ENCODE peak calls at places on chromosomes 16 and 17, in eight cellular contexts. Z is upper lobe of left lung; A is neural crest cell; X is hepatocyte; U is nephron progenitor cell; J is posterior vena cava; L is stimulated activated effector memory CD8-positive, alpha-beta T cell treated with anti-CD3 and anti-CD28 coated beads, Interleukin-12 subunit alpha, Interleukin-12 subunit beta, amount 100 ng/mL, for 72 hours; N is C1 segment of cervical spinal cord. D is an unnamed sample.

GRCh38 chr16:81251871-81252270 is 13.4 kb downstream of the BCO1 start:
- DNase-seq in L (no peak), N (no peak), J (no peak), X (peak), Z (no peak), A (no peak), U (no peak), D (no peak)

GRCh38 chr17:50396261-50397110 is 837 bp downstream of the LRRC59 start:
- DNase-seq in N (no peak), X (peak), J (peak), L (no peak), A (no peak), U (peak), Z (no peak), D (peak)

GRCh38 chr17:66549731-66550207 is 247.4 kb downstream of the PRKCA start:
- DNase-seq in Z (no peak), N (no peak), A (no peak), X (no peak), U (no peak), J (no peak), L (no peak), D (peak)

GRCh38 chr16:31537362-31537921 is 9.7 kb downstream of the AHSP start:
- DNase-seq in X (peak), L (no peak), A (no peak), J (peak), U (peak), Z (peak), N (no peak), D (no peak)

GRCh38 chr16:311725-312124 is 28.8 kb downstream of the PDIA2 start:
- DNase-seq in X (no peak), Z (no peak), U (no peak), N (no peak), A (no peak), L (no peak), J (no peak), D (no peak)

GRCh38 chr17:75814900-75815373 is 29.3 kb downstream of the UNC13D start:
- DNase-seq in L (no peak), U (no peak), Z (no peak), A (no peak), X (peak), N (no peak), J (peak), D (peak)

GRCh38 chr16:12344577-12345343 is 368.2 kb downstream of the SNX29 start:
- DNase-seq in X (no peak), U (no peak), N (peak), A (no peak), J (no peak), L (no peak), Z (no peak), D (no peak)

GRCh38 chr17:62714016-62714777 is 86.7 kb downstream of the MRC2 start:
- DNase-seq in J (peak), X (no peak), N (no peak), U (no peak), L (no peak), Z (no peak), A (no peak), D (no peak)

GRCh38 chr17:1647802-1648581 is 1.7 kb downstream of the RILP start:
- DNase-seq in J (no peak), X (no peak), L (no peak), A (no peak), U (no peak), Z (no peak), N (no peak), D (no peak)

GRCh38 chr17:67244621-67245072 is 349 bp downstream of the HELZ start:
- DNase-seq in Z (no peak), L (no peak), X (peak), J (no peak), A (peak), U (peak), N (no peak), D (no peak)

GRCh38 chr16:89759742-89760366 is 38.5 kb downstream of the ZNF276 start:
- DNase-seq in A (no peak), N (no peak), U (no peak), X (no peak), Z (peak), J (no peak), L (no peak), D (no peak)

GRCh38 chr17:6170349-6170748 is 100.2 kb downstream of the WSCD1 start:
- DNase-seq in X (no peak), U (no peak), Z (no peak), A (no peak), L (no peak), J (no peak), N (no peak), D (no peak)

GRCh38 chr16:24883714-24884151 is 38.0 kb downstream of the SLC5A11 start:
- DNase-seq in J (no peak), A (no peak), U (no peak), X (no peak), L (no peak), Z (no peak), N (no peak), D (no peak)

GRCh38 chr17:40727447-40728231 is 24.1 kb upstream of the KRT24 start:
- DNase-seq in A (no peak), Z (no peak), J (no peak), X (no peak), N (no peak), U (no peak), L (no peak), D (peak)

GRCh38 chr17:5031365-5032082 is 3.7 kb downstream of the SLC52A1 start:
- DNase-seq in J (peak), U (peak), L (peak), X (peak), N (peak), Z (peak), A (peak), D (peak)

GRCh38 chr16:66740533-66740932 is 10.9 kb downstream of the DYNC1LI2 start:
- DNase-seq in U (no peak), Z (no peak), X (peak), N (no peak), A (no peak), L (no peak), J (no peak), D (no peak)

GRCh38 chr16:49443576-49443975 is 70.0 kb downstream of the C16orf78 start:
- DNase-seq in Z (no peak), N (no peak), A (no peak), X (no peak), L (no peak), J (peak), U (no peak), D (no peak)

GRCh38 chr16:30142672-30143346 is 19.8 kb upstream of the MAPK3 start:
- DNase-seq in N (no peak), U (no peak), Z (no peak), X (peak), J (no peak), A (no peak), L (no peak), D (no peak)

GRCh38 chr17:5769936-5770335 is 185.6 kb upstream of the NLRP1 start:
- DNase-seq in Z (no peak), N (no peak), U (peak), J (no peak), A (peak), X (no peak), L (no peak), D (no peak)

GRCh38 chr16:65667013-65667578 is 545.2 kb upstream of the CDH11 start:
- DNase-seq in L (no peak), U (no peak), A (no peak), J (no peak), X (peak), N (no peak), Z (no peak), D (no peak)

GRCh38 chr16:87431926-87432325 is 39.8 kb downstream of the MAP1LC3B start:
- DNase-seq in N (no peak), Z (no peak), X (peak), A (no peak), U (no peak), L (no peak), J (peak), D (peak)

GRCh38 chr17:4720787-4721186 is 10.4 kb downstream of the ARRB2 start:
- DNase-seq in X (peak), U (no peak), N (no peak), A (no peak), Z (no peak), J (no peak), L (no peak), D (no peak)

GRCh38 chr16:53530046-53530445 is 27.0 kb upstream of the AKTIP start:
- DNase-seq in L (no peak), J (peak), N (no peak), Z (no peak), U (peak), A (no peak), X (no peak), D (no peak)

GRCh38 chr17:40035162-40035559 is 19.0 kb downstream of the MED24 start:
- DNase-seq in L (no peak), J (no peak), A (peak), N (peak), X (peak), Z (peak), U (peak), D (no peak)

D was measured in AG09309.